ENCODE peak calls at places on chromosomes 4 and X, in nine cellular contexts. H, B, N, X, T, E, G, D and P are unnamed samples. For H3K4me1, the result is how much of the 10 kb centered on the place peaks cover.

GRCh38 chrX:43269201-43269600 is 386.9 kb upstream of the MAOA start:
- DNase-seq in E (no peak), X (no peak), B (no peak), T (no peak), N (no peak), G (no peak), D (no peak), H (no peak), P (no peak)

GRCh38 chrX:69297521-69297920 is 132.3 kb upstream of the PJA1 start:
- DNase-seq in G (no peak), T (no peak), E (no peak), H (no peak), B (no peak), X (no peak), N (no peak), D (peak), P (no peak)

GRCh38 chrX:79268788-79269187 is 98.3 kb downstream of the ITM2A start:
- DNase-seq in N (no peak), H (no peak), T (no peak), D (no peak), B (no peak), X (no peak), G (no peak), E (no peak), P (no peak)

GRCh38 chr4:67885727-67886126 is 1.9 kb upstream of the TMPRSS11D start:
- DNase-seq in E (peak), N (no peak), H (no peak), G (no peak), T (no peak), D (no peak), B (no peak), X (peak), P (no peak)

GRCh38 chr4:80814266-80814665 is 216.2 kb upstream of the BMP3 start:
- DNase-seq in H (no peak), N (no peak), G (no peak), T (no peak), X (no peak), D (no peak), E (no peak), B (no peak), P (no peak)

GRCh38 chr4:27018910-27019309 is 158.3 kb downstream of the STIM2 start:
- DNase-seq in D (no peak), T (no peak), X (no peak), N (no peak), G (no peak), B (no peak), H (no peak), E (no peak), P (no peak)

GRCh38 chr4:183201331-183201730 is 102.3 kb downstream of the WWC2 start:
- DNase-seq in H (no peak), X (peak), D (no peak), E (no peak), G (no peak), T (no peak), N (no peak), B (no peak), P (no peak)

GRCh38 chr4:150581611-150582010 is 340 bp upstream of the MAB21L2 start:
- DNase-seq in H (no peak), X (peak), G (no peak), T (peak), N (no peak), E (no peak), D (peak), B (no peak), P (no peak)

GRCh38 chr4:108622828-108623227 is 2.5 kb downstream of the RPL34 start:
- DNase-seq in H (no peak), G (no peak), E (no peak), T (no peak), B (no peak), X (no peak), N (no peak), D (no peak), P (no peak)

GRCh38 chr4:108622022-108622421 is 1.6 kb downstream of the RPL34 start:
- DNase-seq in E (no peak), T (no peak), G (no peak), X (no peak), H (no peak), N (no peak), D (no peak), B (no peak), P (no peak)

GRCh38 chr4:108626056-108626455 is 5.7 kb downstream of the RPL34 start:
- DNase-seq in E (no peak), G (no peak), T (no peak), X (no peak), B (no peak), H (no peak), N (no peak), D (no peak), P (no peak)

GRCh38 chr4:108620933-108621905 is 843 bp downstream of the RPL34 start:
- DNase-seq in D (no peak), B (no peak), H (no peak), T (no peak), X (peak), N (no peak), E (no peak), G (no peak), P (no peak)

DNA sequence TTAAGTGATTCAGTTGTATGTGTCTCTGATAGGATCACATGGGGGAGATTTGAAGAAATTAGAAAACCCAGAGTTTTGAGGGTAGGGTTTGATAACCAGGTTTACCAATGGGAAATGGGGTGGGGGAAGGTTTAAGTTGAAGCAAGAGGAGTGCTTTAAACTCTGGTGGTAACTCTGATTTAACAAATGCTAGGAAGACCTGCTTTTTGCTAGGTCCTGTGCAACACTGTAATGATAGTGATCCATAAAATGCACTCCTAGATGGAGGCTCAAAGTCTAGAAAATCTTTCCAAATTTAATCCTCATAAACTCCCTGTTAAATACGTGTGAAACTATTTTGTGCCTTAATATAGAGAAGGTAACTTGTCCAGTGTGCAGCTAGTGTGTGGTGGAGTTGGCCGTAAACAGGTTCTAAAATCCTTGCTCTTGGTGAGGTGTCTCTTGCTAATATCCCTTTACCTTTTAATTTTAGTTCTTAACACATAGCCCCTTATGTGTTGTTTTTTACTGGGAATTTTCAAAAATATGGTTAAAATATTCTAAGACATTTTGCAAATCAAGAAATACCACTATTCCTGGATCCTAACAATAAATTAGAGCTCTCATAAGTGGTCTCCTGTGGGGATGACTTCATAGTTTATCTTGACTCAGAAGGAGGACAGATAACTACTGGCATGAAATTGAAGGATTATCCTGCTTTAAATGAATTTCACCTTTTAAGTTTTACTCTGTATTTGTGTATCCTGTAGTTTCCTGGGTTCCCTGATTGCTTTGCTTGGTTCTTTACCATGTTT is 4.1 kb downstream of the RPL34 start:
- DNase-seq in X (no peak), N (no peak), H (no peak), D (no peak), G (no peak), E (no peak), T (no peak), B (no peak), P (no peak)
- H3K4me3 ChIP-seq in X (no peak), N (no peak), H (no peak), D (peak), G (no peak), E (no peak), T (no peak), B (no peak), P (no peak)

GRCh38 chr4:30269850-30270249 is 450.3 kb upstream of the PCDH7 start:
- DNase-seq in D (no peak), T (no peak), N (no peak), E (peak), B (no peak), H (no peak), X (no peak), G (no peak), P (no peak)
- TF ChIP-seq CTCF in D (peak), T (no peak), N (no peak), E (peak), B (no peak), H (no peak), X (no peak), G (no peak), P (peak)

GRCh38 chrX:132044953-132045352 is 21.9 kb downstream of the STK26 start:
- DNase-seq in G (no peak), T (no peak), D (no peak), X (no peak), N (no peak), B (no peak), E (no peak), H (no peak), P (no peak)

GRCh38 chrX:132043977-132044376 is 20.9 kb downstream of the STK26 start:
- DNase-seq in B (no peak), X (no peak), T (no peak), D (no peak), N (no peak), E (no peak), G (no peak), H (no peak), P (no peak)

GRCh38 chrX:132037479-132037993 is 14.4 kb downstream of the STK26 start:
- DNase-seq in B (no peak), D (no peak), G (no peak), X (no peak), E (no peak), T (no peak), N (no peak), H (no peak), P (no peak)

GRCh38 chrX:132040066-132040465 is 17.0 kb downstream of the STK26 start:
- DNase-seq in E (no peak), N (no peak), B (no peak), X (no peak), H (no peak), G (no peak), D (no peak), T (no peak), P (no peak)

GRCh38 chrX:132041016-132041415 is 17.9 kb downstream of the STK26 start:
- DNase-seq in N (no peak), T (no peak), D (peak), E (no peak), X (no peak), H (no peak), G (no peak), B (no peak), P (no peak)
- H3K4me1 ChIP-seq in N (under half), T (under half), D (under half), E (under half), X (under half), H (under half), G (under half), B (under half), P (under half)

GRCh38 chr4:141636771-141637460 is 533 bp downstream of the IL15 start:
- DNase-seq in T (peak), H (peak), G (peak), B (peak), E (peak), D (peak), N (no peak), X (peak), P (no peak)
- H3K4me3 ChIP-seq in T (peak), H (peak), G (peak), B (peak), E (peak), D (peak), N (peak), X (peak), P (peak)

DNA sequence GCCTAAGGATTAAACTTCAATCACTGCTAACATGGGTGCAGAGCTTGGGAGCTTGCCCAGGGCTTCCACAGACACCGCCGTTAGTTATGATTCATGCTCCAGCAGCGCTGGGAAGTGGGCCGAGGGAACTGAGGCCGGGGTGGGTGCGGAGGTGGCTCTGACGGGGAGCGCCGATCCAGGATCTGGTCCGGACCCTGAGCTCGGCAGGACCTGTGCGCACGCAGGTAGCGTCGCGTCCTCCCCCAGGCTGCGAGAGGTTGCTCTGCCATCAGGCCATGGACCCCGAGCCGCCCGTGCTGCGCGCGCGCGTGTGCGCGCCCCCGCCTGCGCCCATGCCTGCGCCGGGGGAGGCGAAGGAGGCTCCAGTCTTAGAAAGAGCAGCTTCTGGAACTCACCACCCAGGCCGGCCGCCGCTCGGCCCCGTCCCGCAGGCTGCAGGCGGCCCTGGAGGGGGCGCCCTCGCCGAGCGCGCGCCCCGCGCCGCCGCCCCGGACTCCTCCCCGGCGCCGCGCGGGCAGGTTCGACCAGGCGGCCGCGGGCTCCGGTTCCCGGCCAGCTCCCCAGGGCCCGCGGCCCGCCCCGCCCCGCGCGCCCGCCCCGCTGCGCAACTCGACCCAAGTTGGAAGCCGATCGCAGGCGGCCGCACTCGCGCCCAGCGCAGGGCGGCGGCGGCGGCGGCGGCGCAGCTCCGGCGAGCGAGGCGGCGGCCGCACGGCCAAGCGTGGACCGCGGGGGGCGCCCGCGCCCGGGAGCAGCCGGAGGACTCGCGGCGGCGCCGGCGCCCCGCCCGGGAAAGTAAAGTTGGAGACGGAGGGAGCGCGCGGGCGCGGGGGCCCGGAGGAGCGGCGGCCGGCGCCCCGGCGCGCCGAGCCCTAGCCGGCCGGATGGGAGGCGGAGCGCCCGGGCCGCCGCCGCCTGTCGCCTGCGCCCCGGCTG is 646 bp upstream of the ADRA2C start:
- DNase-seq in D (peak), G (peak), H (no peak), N (no peak), B (peak), X (peak), E (peak), T (no peak), P (no peak)
- TF ChIP-seq CTCF in D (peak), G (peak), H (peak), N (no peak), B (no peak), X (peak), E (peak), T (no peak), P (no peak)

GRCh38 chr4:186712690-186713089 is 11.0 kb downstream of the FAT1 start:
- DNase-seq in D (no peak), G (no peak), E (no peak), N (no peak), X (no peak), H (no peak), B (no peak), T (no peak), P (no peak)
- H3K4me1 ChIP-seq in D (under half), G (under half), E (under half), N (under half), X (under half), H (under half), B (under half), T (under half), P (under half)

GRCh38 chrX:71099736-71100135 is 4.1 kb downstream of the FOXO4 start:
- DNase-seq in N (no peak), D (peak), E (no peak), G (no peak), H (no peak), X (no peak), T (no peak), B (no peak), P (no peak)
- H3K4me3 ChIP-seq in N (no peak), D (peak), E (no peak), G (no peak), H (no peak), X (no peak), T (no peak), B (no peak), P (no peak)

DNA sequence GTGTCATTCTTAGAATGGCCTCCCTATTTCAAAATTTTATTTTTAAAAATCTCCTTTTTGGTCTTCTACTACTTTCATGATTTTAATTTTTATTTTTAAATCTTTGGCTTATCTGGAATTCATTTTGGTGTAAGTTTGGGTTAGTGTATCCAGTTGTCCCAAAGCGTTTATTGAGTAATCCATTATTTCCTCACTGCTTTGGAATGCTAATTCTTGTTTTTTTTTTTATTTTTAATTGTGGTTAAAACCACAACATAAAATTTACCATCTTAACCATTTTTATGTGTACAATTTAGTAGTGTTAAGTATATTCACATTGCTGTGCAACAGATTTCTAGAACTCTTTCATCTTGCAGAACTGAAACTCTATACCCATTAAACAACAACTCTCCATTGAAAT is 8.7 kb downstream of the CITED1 start:
- DNase-seq in N (no peak), G (no peak), H (no peak), X (no peak), B (no peak), D (no peak), E (no peak), T (no peak), P (no peak)
- TF ChIP-seq CTCF in N (no peak), G (no peak), H (no peak), X (no peak), B (no peak), D (no peak), E (no peak), T (no peak), P (no peak)

DNA sequence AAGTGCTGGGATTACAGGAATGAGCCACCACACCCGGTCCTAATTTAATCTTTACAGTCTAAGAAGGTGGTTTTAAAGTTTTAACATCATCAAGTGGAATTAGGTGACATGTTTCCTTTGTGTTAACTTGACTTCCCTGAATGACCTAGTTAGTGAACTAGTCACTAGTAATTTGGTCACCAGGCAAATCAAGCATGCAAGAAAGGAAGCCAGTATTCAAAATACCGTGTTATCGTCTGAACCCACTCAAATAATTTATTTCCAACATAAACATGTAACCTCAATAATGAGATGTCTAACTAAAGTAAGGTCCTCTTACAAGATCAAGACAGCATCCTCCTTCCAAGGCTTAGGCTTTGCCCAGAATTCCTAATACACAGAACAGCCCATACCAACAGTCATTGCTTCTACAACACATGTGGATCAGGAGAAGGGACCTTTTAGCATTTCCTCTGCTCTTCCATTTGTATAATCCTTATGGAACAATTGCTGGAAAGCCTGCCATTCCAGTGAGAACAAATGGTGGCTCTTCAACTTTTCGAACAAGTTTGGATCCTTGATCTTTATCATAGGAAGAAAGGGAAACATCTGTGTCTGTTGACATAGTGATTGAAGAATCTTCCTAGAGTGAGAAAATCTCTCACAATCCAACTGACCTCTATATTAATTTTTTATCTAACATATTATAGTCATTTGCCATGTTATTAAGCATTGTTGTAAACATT is 97.2 kb downstream of the ANXA3 start:
- DNase-seq in N (no peak), H (no peak), X (no peak), E (no peak), B (no peak), T (no peak), D (no peak), G (no peak), P (no peak)
- H3K4me1 ChIP-seq in N (under half), H (under half), X (under half), E (half or more), B (under half), T (under half), D (under half), G (under half), P (under half)

GRCh38 chr4:41540687-41541086 is 2.7 kb downstream of the LIMCH1 start:
- DNase-seq in X (no peak), B (no peak), E (no peak), N (no peak), T (no peak), G (no peak), H (no peak), D (no peak), P (no peak)

GRCh38 chr4:41539711-41540110 is 1.8 kb downstream of the LIMCH1 start:
- DNase-seq in H (no peak), T (no peak), E (no peak), G (no peak), N (no peak), D (no peak), X (no peak), B (no peak), P (no peak)

GRCh38 chr4:41538017-41538733 is at the start of gene LIMCH1:
- DNase-seq in T (no peak), E (peak), H (peak), X (no peak), B (peak), D (peak), N (no peak), G (peak), P (no peak)

GRCh38 chr4:41537267-41537890 is 578 bp upstream of the LIMCH1 start:
- DNase-seq in B (no peak), N (no peak), T (no peak), X (no peak), E (no peak), H (no peak), D (no peak), G (no peak), P (no peak)

DNA sequence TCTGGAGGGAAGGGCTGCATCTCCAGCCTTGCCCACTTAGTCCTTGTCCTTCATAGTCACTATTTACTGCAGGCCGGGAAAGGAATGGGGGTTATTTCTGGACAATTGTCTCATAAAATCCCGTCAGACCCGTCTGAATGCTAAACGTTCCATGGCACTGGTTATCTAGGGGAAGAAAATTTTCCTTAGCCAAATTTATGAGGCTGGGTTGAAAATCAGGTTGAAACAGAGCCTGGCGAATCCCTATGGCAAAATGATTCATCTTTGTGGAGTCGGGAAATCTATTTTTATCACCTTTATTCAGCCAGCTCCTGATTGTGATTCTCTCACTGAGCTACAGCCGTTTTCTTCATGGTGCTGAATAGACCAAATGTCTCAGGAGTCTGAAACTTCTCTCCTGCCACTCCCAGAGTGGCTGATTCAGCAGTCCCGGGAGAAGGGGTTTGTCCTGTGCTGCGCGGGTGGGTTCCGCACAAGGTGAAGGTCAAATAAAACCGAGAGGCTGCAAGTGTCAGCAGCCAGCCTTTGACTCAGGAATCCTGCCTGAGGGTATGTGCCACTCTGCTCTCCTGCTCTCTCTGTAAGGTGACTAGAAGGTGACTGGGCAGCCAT is 1.0 kb downstream of the LIMCH1 start:
- DNase-seq in T (no peak), H (no peak), X (no peak), D (no peak), B (no peak), N (no peak), G (no peak), E (no peak), P (no peak)
- H3K4me3 ChIP-seq in T (no peak), H (peak), X (no peak), D (no peak), B (no peak), N (no peak), G (no peak), E (peak), P (no peak)